ENCODE peak calls at places on chromosomes 12 and 14, in nine cellular contexts. G, U, C, I, D, K, T, P and R are unnamed samples.

GRCh38 chr12:31029916-31030562 is 43.6 kb upstream of the DDX11 start:
- DNase-seq in G (no peak), U (no peak), C (no peak), I (no peak), D (no peak), K (no peak), T (no peak), P (no peak), R (no peak)

GRCh38 chr14:50892255-50892654 is 20.4 kb downstream of the ABHD12B start:
- DNase-seq in G (no peak), U (no peak), C (no peak), I (no peak), D (no peak), K (no peak), T (no peak), P (no peak), R (no peak)

GRCh38 chr12:83690465-83690864 is 1003.8 kb downstream of the TMTC2 start:
- DNase-seq in G (no peak), U (no peak), C (no peak), I (no peak), D (no peak), K (no peak), T (no peak), P (no peak), R (no peak)

GRCh38 chr12:69701821-69702220 is 2.7 kb upstream of the BEST3 start:
- DNase-seq in G (no peak), U (no peak), C (no peak), I (no peak), D (peak; percentile 16), K (no peak), T (peak; percentile 36), P (no peak), R (peak; percentile 67)

GRCh38 chr14:104421892-104422291 is 157.7 kb upstream of the C14orf180 start:
- DNase-seq in G (no peak), U (no peak), C (no peak), I (no peak), D (no peak), K (no peak), T (no peak), P (peak; percentile 56), R (no peak)

GRCh38 chr14:95069018-95069417 is 88.3 kb downstream of the DICER1 start:
- DNase-seq in G (no peak), U (no peak), C (no peak), I (no peak), D (no peak), K (no peak), T (no peak), P (no peak), R (no peak)

GRCh38 chr12:116516657-116517056 is 42.5 kb upstream of the MAP1LC3B2 start:
- DNase-seq in G (no peak), U (no peak), C (no peak), I (no peak), D (no peak), K (no peak), T (no peak), P (no peak), R (no peak)

GRCh38 chr14:23411563-23412525 is 3.8 kb upstream of the MYH6 start:
- DNase-seq in G (no peak), U (no peak), C (no peak), I (no peak), D (no peak), K (no peak), T (no peak), P (no peak), R (no peak)

GRCh38 chr12:402127-402456 is 648 bp downstream of the CCDC77 start:
- DNase-seq in G (peak; percentile 53), U (no peak), C (no peak), I (no peak), D (peak; percentile 62), K (peak; percentile 58), T (no peak), P (no peak), R (no peak)

GRCh38 chr14:55114720-55115119 is 14.3 kb upstream of the LGALS3 start:
- DNase-seq in G (no peak), U (peak; percentile 91), C (no peak), I (no peak), D (no peak), K (no peak), T (no peak), P (no peak), R (no peak)

GRCh38 chr14:26595922-26596721 is 1.7 kb downstream of the NOVA1 start:
- DNase-seq in G (no peak), U (no peak), C (no peak), I (no peak), D (peak; percentile 20), K (peak; percentile 5), T (no peak), P (no peak), R (no peak)

GRCh38 chr14:65277027-65277426 is 135.5 kb upstream of the FUT8 start:
- DNase-seq in G (no peak), U (peak; percentile 58), C (no peak), I (no peak), D (no peak), K (no peak), T (no peak), P (no peak), R (no peak)

GRCh38 chr14:92481386-92481785 is 32.2 kb upstream of the RIN3 start:
- DNase-seq in G (no peak), U (no peak), C (no peak), I (no peak), D (no peak), K (peak; percentile 72), T (no peak), P (no peak), R (no peak)

GRCh38 chr12:109606261-109607028 is 32.9 kb downstream of the MVK start:
- DNase-seq in G (no peak), U (no peak), C (no peak), I (no peak), D (peak; percentile 38), K (peak; percentile 37), T (no peak), P (no peak), R (no peak)

GRCh38 chr12:83123039-83123438 is 436.3 kb downstream of the TMTC2 start:
- DNase-seq in G (no peak), U (no peak), C (no peak), I (no peak), D (no peak), K (no peak), T (no peak), P (no peak), R (no peak)

GRCh38 chr14:65791551-65791981 is 379.0 kb downstream of the FUT8 start:
- DNase-seq in G (peak; percentile 31), U (no peak), C (no peak), I (no peak), D (peak; percentile 52), K (peak; percentile 22), T (no peak), P (no peak), R (no peak)

GRCh38 chr12:65602579-65603295 is 221.5 kb upstream of the HMGA2 start:
- DNase-seq in G (peak; percentile 92), U (peak; percentile 58), C (peak; percentile 41), I (peak; percentile 1), D (peak; percentile 92), K (peak; percentile 98), T (peak; percentile 29), P (peak; percentile 86), R (no peak)

GRCh38 chr14:55500219-55500701 is 59.8 kb upstream of the TBPL2 start:
- DNase-seq in G (no peak), U (no peak), C (no peak), I (no peak), D (no peak), K (no peak), T (no peak), P (no peak), R (no peak)

GRCh38 chr14:31194095-31194494 is 13.5 kb downstream of the HECTD1 start:
- DNase-seq in G (no peak), U (no peak), C (no peak), I (no peak), D (no peak), K (peak; percentile 56), T (no peak), P (no peak), R (no peak)

GRCh38 chr12:52916225-52916624 is 11.3 kb upstream of the KRT8 start:
- DNase-seq in G (no peak), U (no peak), C (no peak), I (no peak), D (no peak), K (no peak), T (no peak), P (no peak), R (no peak)

GRCh38 chr14:88233915-88234314 is 89.2 kb downstream of the KCNK10 start:
- DNase-seq in G (peak; percentile 16), U (no peak), C (no peak), I (no peak), D (peak; percentile 38), K (no peak), T (no peak), P (no peak), R (no peak)